ENCODE peak calls at places on chromosomes 7 and 10, in seven cellular contexts. Z, Y, B, W, S, P and N are unnamed samples.

GRCh38 chr10:60448246-60448645 is 58.6 kb upstream of the ANK3 start:
- DNase-seq in Z (no peak), Y (no peak), B (no peak), W (no peak), S (no peak), P (no peak), N (no peak)

GRCh38 chr10:48456808-48457761 is 147.8 kb downstream of the ARHGAP22 start:
- DNase-seq in Z (no peak), Y (no peak), B (no peak), W (no peak), S (peak; percentile 5), P (no peak), N (no peak)

GRCh38 chr10:34437897-34438296 is 377.2 kb downstream of the PARD3 start:
- DNase-seq in Z (no peak), Y (no peak), B (no peak), W (no peak), S (no peak), P (no peak), N (no peak)

GRCh38 chr7:84822941-84823510 is 363.8 kb downstream of the SEMA3D start:
- DNase-seq in Z (no peak), Y (no peak), B (no peak), W (no peak), S (no peak), P (no peak), N (no peak)

GRCh38 chr10:14692344-14693199 is 82.1 kb downstream of the FAM107B start:
- DNase-seq in Z (no peak), Y (no peak), B (no peak), W (no peak), S (no peak), P (peak; percentile 24), N (no peak)

GRCh38 chr7:127648986-127649385 is 3.0 kb upstream of the SND1 start:
- DNase-seq in Z (no peak), Y (no peak), B (no peak), W (no peak), S (no peak), P (no peak), N (no peak)

GRCh38 chr10:92712016-92712889 is 22.5 kb downstream of the HHEX start:
- DNase-seq in Z (peak; percentile 64), Y (no peak), B (no peak), W (peak; percentile 80), S (no peak), P (no peak), N (no peak)

GRCh38 chr7:95473276-95473985 is 12.3 kb upstream of the ASB4 start:
- DNase-seq in Z (no peak), Y (no peak), B (no peak), W (no peak), S (no peak), P (no peak), N (no peak)

GRCh38 chr10:8927705-8928104 is 873.2 kb downstream of the GATA3 start:
- DNase-seq in Z (no peak), Y (no peak), B (no peak), W (no peak), S (no peak), P (no peak), N (no peak)

GRCh38 chr10:124614003-124614659 is 130.0 kb downstream of the FAM53B start:
- DNase-seq in Z (no peak), Y (no peak), B (no peak), W (no peak), S (no peak), P (no peak), N (no peak)

GRCh38 chr10:102375250-102375649 is 20.3 kb upstream of the NFKB2 start:
- DNase-seq in Z (no peak), Y (no peak), B (no peak), W (no peak), S (no peak), P (no peak), N (no peak)
- TF ChIP-seq CTCF in Z (no peak), Y (no peak), B (no peak), W (peak; percentile 27), S (no peak), P (no peak), N (no peak)

DNA sequence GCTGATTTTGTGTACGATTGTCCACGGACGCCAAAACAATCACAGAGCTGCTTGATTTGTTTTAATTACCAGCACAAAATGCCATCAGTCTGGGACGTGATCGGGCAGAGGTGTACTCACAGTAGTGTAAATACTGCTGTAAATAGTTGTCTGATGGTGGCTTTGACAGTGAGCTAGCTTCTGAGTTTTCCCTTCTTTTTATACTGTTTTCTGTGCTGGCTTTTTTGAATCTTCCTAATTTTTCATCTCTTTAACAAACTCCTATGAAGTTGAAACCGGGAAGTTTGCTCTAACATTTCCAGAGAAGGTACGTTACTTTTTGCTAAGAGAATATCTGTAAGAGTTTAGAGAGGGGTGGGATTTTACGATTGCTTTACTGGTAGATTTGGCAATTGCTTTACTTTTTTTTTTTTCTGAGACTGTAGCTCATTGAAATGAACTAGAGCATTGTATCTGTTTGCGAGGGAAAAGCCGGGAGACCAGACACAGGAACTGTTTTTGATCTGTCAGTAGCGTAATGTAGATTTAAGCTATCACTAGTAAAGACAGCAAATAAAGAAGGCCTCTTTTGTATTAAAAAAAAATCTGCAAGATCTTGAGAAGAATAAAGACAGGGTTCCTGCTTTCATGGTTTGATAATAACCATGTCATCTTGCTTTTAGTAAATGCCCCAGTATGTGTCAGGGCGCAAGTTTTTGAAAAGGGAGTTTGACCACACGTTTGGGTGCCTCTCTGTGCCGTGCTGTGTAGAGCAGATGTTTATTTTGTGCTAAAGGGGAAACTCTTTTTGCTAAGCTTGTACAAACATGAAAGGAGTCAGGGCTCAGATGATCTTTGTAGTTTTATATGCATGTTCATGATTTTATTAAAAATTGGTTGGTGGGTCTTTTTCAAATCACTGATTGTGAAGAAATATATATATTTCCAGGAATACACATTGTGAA is 711 bp downstream of the FOXP2 start:
- DNase-seq in Z (no peak), Y (no peak), B (no peak), W (no peak), S (no peak), P (no peak), N (no peak)
- H3K27ac ChIP-seq in Z (peak overlapping the region; percentile 82), Y (no peak overlapping the region), B (peak overlapping the region; percentile 72), W (no peak overlapping the region), S (no peak overlapping the region), P (peak overlapping the region; percentile 67), N (peak overlapping the region; percentile 62)

DNA sequence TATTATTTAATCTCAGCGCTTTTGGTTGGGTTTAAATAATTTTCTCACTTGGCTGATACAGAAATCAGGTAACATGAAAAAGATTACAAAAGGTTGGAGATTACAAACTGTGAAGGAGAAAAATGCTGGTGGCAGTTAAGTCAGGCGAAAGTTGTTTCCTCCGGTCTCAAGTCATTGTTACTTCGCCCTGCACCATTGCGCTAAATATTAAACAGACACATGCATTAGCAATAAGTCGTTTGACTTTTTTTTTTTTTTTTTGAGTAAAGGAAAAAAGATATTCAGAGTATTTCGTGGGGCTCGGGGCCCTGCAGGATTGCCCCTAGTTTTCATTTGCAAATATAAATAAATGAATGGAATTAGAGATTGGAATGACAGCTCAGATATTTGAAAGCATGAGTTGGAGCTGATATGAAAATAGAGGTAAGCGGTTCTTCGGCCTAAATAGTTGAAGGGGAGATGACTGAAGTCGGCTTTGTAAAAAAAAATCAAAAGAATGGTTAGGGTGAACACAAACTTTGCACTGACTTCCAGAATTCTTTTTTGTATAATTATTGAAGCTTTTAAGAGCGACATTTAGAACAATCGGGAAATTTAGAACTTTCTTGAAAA is 914 bp downstream of the SDHAF3 start:
- DNase-seq in Z (no peak), Y (no peak), B (no peak), W (no peak), S (no peak), P (no peak), N (no peak)
- H3K4me3 ChIP-seq in Z (peak overlapping the region; percentile 58), Y (peak overlapping the region; percentile 72), B (peak overlapping the region; percentile 66), W (peak overlapping the region; percentile 97), S (peak overlapping the region; percentile 54), P (peak overlapping the region; percentile 71), N (peak overlapping the region; percentile 58)

GRCh38 chr7:1761097-1761496 is 91.0 kb downstream of the ELFN1 start:
- DNase-seq in Z (no peak), Y (no peak), B (no peak), W (no peak), S (no peak), P (no peak), N (no peak)

GRCh38 chr7:1755783-1756626 is 85.9 kb downstream of the ELFN1 start:
- DNase-seq in Z (no peak), Y (no peak), B (no peak), W (no peak), S (no peak), P (no peak), N (no peak)

GRCh38 chr7:1757601-1758000 is 87.5 kb downstream of the ELFN1 start:
- DNase-seq in Z (no peak), Y (no peak), B (no peak), W (no peak), S (no peak), P (no peak), N (no peak)

GRCh38 chr7:1758417-1758858 is 88.4 kb downstream of the ELFN1 start:
- DNase-seq in Z (no peak), Y (no peak), B (no peak), W (no peak), S (no peak), P (no peak), N (no peak)

DNA sequence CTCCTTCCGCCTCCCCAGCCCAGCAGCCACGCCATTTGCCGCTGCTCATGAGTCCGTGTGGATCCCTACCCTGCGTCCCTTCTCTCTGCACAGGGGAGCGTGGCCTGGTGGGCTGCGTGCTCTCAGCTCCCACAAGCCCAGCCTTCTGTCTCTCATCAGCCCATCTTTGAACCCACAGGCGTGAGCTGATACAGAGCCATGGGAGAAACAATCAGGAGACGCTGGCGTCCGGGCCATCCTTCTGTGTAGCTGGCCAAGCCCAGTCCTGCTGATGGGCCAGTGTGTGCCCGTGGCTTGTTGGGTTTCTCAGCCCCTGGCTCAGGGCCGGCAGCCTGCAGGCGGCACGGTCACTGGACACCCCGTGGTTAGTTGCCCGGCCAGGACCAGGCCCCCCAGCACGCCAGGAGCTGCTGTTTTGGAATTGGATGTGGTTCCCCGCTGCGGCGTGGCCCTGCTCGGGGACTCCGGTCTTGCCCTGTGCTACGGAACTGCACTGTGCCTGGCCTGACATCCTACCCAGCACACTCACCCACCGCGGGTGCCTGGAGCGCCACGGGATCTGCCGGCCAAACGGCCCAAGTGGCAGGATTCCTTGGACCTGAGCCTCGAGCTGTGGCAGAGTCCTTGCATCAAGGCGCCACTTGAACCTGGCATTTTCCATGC is 88.9 kb downstream of the ELFN1 start:
- DNase-seq in Z (no peak), Y (no peak), B (no peak), W (no peak), S (no peak), P (no peak), N (no peak)
- TF ChIP-seq CTCF in Z (no peak), Y (no peak), B (no peak), W (no peak), S (no peak), P (no peak), N (no peak)

DNA sequence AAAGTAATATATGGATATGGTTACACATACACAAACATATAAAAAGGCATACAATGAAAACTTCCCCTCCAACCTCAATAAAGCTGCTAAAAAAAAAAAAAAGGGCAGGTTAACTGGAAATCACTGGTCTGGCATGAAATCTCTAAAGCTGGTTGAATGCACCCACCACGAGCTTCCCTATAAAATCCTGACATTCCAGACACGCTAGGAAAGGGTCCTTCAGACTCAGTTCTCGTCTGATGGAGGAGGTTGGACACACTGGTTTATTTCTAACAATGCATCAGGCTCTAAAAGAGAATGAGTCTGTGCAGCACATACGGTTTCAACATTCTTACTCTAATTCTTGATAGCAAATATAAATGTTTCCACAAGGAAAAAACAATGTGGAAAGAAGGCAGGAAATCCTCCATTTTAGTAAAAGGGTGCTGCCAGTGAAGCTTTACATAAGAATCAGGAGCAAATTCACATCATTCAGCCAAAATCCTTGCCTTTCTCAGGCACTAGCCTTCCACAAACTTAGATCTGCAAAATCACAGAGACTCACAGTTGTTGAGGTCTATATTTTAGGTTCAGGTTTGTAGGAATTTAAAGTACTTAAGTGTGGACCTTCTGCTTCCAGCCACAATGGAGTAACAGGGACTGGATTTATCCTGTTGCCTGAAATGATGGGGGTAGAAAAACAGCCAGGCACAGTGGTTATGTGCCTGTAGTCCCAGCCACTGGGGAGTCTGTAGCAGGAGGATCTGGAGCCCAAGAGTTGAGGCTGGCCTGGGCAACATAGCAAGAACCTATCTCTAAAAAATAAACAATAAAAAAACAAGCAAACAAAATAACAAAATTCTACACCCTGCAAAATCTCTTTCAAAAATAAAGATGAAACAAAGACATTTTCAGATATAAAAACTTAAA is 73.5 kb downstream of the CYTH3 start:
- DNase-seq in Z (no peak), Y (no peak), B (no peak), W (no peak), S (no peak), P (no peak), N (no peak)
- H3K27ac ChIP-seq in Z (no peak overlapping the region), Y (no peak overlapping the region), B (no peak overlapping the region), W (no peak overlapping the region), S (peak overlapping the region; percentile 31), P (no peak overlapping the region), N (no peak overlapping the region)